ENCODE peak calls at places on chromosomes 16 and 17, in seven cellular contexts. One of them, this sample, is unnamed.

GRCh38 chr17:6843241-6843890 is 11.8 kb upstream of the TEKT1 start:
- DNase-seq in fibroblast of lung: peak; percentile 68
- DNase-seq in endodermal cell: no peak
- DNase-seq in choroid plexus epithelial cell: peak; percentile 74
- DNase-seq in astrocyte of the spinal cord: peak; percentile 62
- DNase-seq in kidney: no peak
- DNase-seq in cardiac fibroblast: peak; percentile 78
- DNase-seq in this sample: peak; percentile 13

GRCh38 chr16:3945751-3946603 is 65.5 kb upstream of the CREBBP start:
- DNase-seq in astrocyte of the spinal cord: peak; percentile 98
- DNase-seq in cardiac fibroblast: peak; percentile 99
- DNase-seq in kidney: peak; percentile 83
- DNase-seq in choroid plexus epithelial cell: peak; percentile 99
- DNase-seq in endodermal cell: peak; percentile 41
- DNase-seq in fibroblast of lung: peak; percentile 97
- DNase-seq in this sample: peak; percentile 96

GRCh38 chr17:9389116-9389515 is 186.5 kb downstream of the STX8 start:
- DNase-seq in cardiac fibroblast: peak; percentile 95
- DNase-seq in endodermal cell: no peak
- DNase-seq in kidney: no peak
- DNase-seq in fibroblast of lung: peak; percentile 56
- DNase-seq in astrocyte of the spinal cord: peak; percentile 77
- DNase-seq in choroid plexus epithelial cell: peak; percentile 98
- DNase-seq in this sample: peak; percentile 86

GRCh38 chr16:14500791-14501190 is 129.3 kb downstream of the PARN start:
- DNase-seq in endodermal cell: no peak
- DNase-seq in cardiac fibroblast: peak; percentile 33
- DNase-seq in astrocyte of the spinal cord: no peak
- DNase-seq in choroid plexus epithelial cell: no peak
- DNase-seq in fibroblast of lung: peak; percentile 48
- DNase-seq in kidney: no peak
- DNase-seq in this sample: no peak

GRCh38 chr16:49918257-49918656 is 62.3 kb upstream of the ZNF423 start:
- DNase-seq in endodermal cell: peak; percentile 73
- DNase-seq in kidney: no peak
- DNase-seq in choroid plexus epithelial cell: no peak
- DNase-seq in fibroblast of lung: no peak
- DNase-seq in cardiac fibroblast: no peak
- DNase-seq in astrocyte of the spinal cord: no peak
- DNase-seq in this sample: no peak

GRCh38 chr17:50763716-50764450 is 3.4 kb downstream of the ANKRD40CL start:
- DNase-seq in choroid plexus epithelial cell: no peak
- DNase-seq in kidney: no peak
- DNase-seq in fibroblast of lung: no peak
- DNase-seq in astrocyte of the spinal cord: no peak
- DNase-seq in endodermal cell: peak; percentile 51
- DNase-seq in cardiac fibroblast: no peak
- DNase-seq in this sample: no peak

GRCh38 chr16:68786685-68787418 is 49.8 kb downstream of the CDH1 start:
- DNase-seq in astrocyte of the spinal cord: peak; percentile 86
- DNase-seq in cardiac fibroblast: peak; percentile 25
- DNase-seq in fibroblast of lung: peak; percentile 41
- DNase-seq in kidney: no peak
- DNase-seq in choroid plexus epithelial cell: peak; percentile 89
- DNase-seq in endodermal cell: no peak
- DNase-seq in this sample: peak; percentile 24

GRCh38 chr17:7550359-7550758 is 1.5 kb downstream of the TNFSF12 start:
- DNase-seq in kidney: no peak
- DNase-seq in fibroblast of lung: no peak
- DNase-seq in endodermal cell: no peak
- DNase-seq in cardiac fibroblast: no peak
- DNase-seq in choroid plexus epithelial cell: no peak
- DNase-seq in astrocyte of the spinal cord: no peak
- DNase-seq in this sample: no peak

GRCh38 chr16:10218490-10219206 is 36.4 kb upstream of the GRIN2A start:
- DNase-seq in kidney: no peak
- DNase-seq in cardiac fibroblast: no peak
- DNase-seq in choroid plexus epithelial cell: no peak
- DNase-seq in endodermal cell: peak; percentile 64
- DNase-seq in fibroblast of lung: no peak
- DNase-seq in astrocyte of the spinal cord: no peak
- DNase-seq in this sample: no peak

GRCh38 chr16:17379121-17379571 is 91.6 kb downstream of the XYLT1 start:
- DNase-seq in choroid plexus epithelial cell: no peak
- DNase-seq in fibroblast of lung: peak; percentile 80
- DNase-seq in cardiac fibroblast: no peak
- DNase-seq in kidney: no peak
- DNase-seq in endodermal cell: no peak
- DNase-seq in astrocyte of the spinal cord: peak; percentile 66
- DNase-seq in this sample: peak; percentile 32

GRCh38 chr17:70855401-70856054 is 686.2 kb downstream of the KCNJ2 start:
- DNase-seq in choroid plexus epithelial cell: peak; percentile 78
- DNase-seq in kidney: no peak
- DNase-seq in endodermal cell: no peak
- DNase-seq in astrocyte of the spinal cord: peak; percentile 59
- DNase-seq in cardiac fibroblast: peak; percentile 39
- DNase-seq in fibroblast of lung: peak; percentile 92
- DNase-seq in this sample: no peak

GRCh38 chr16:11914210-11914758 is 1.5 kb downstream of the GSPT1 start:
- DNase-seq in astrocyte of the spinal cord: no peak
- DNase-seq in endodermal cell: no peak
- DNase-seq in fibroblast of lung: peak; percentile 6
- DNase-seq in choroid plexus epithelial cell: no peak
- DNase-seq in cardiac fibroblast: no peak
- DNase-seq in kidney: no peak
- DNase-seq in this sample: no peak

GRCh38 chr17:19264681-19265080 is 27.5 kb downstream of the EPN2 start:
- DNase-seq in cardiac fibroblast: no peak
- DNase-seq in astrocyte of the spinal cord: no peak
- DNase-seq in fibroblast of lung: no peak
- DNase-seq in endodermal cell: no peak
- DNase-seq in choroid plexus epithelial cell: peak; percentile 56
- DNase-seq in kidney: no peak
- DNase-seq in this sample: no peak

GRCh38 chr16:86011532-86011931 is 112.6 kb downstream of the IRF8 start:
- DNase-seq in fibroblast of lung: no peak
- DNase-seq in cardiac fibroblast: no peak
- DNase-seq in kidney: peak; percentile 28
- DNase-seq in choroid plexus epithelial cell: no peak
- DNase-seq in endodermal cell: peak; percentile 22
- DNase-seq in astrocyte of the spinal cord: no peak
- DNase-seq in this sample: no peak

GRCh38 chr16:83312015-83312734 is 495.6 kb upstream of the HSBP1 start:
- DNase-seq in cardiac fibroblast: no peak
- DNase-seq in choroid plexus epithelial cell: peak; percentile 53
- DNase-seq in endodermal cell: peak; percentile 57
- DNase-seq in kidney: no peak
- DNase-seq in fibroblast of lung: no peak
- DNase-seq in astrocyte of the spinal cord: no peak
- DNase-seq in this sample: no peak

GRCh38 chr16:80711406-80711805 is 93.0 kb downstream of the CDYL2 start:
- DNase-seq in kidney: no peak
- DNase-seq in endodermal cell: no peak
- DNase-seq in cardiac fibroblast: no peak
- DNase-seq in astrocyte of the spinal cord: no peak
- DNase-seq in fibroblast of lung: no peak
- DNase-seq in choroid plexus epithelial cell: no peak
- DNase-seq in this sample: no peak

GRCh38 chr17:77160032-77160876 is 19.5 kb downstream of the SEC14L1 start:
- DNase-seq in choroid plexus epithelial cell: no peak
- DNase-seq in endodermal cell: no peak
- DNase-seq in astrocyte of the spinal cord: no peak
- DNase-seq in cardiac fibroblast: no peak
- DNase-seq in kidney: no peak
- DNase-seq in fibroblast of lung: no peak
- DNase-seq in this sample: no peak

GRCh38 chr17:15479697-15480096 is 12.3 kb upstream of the CDRT4 start:
- DNase-seq in astrocyte of the spinal cord: peak; percentile 53
- DNase-seq in cardiac fibroblast: no peak
- DNase-seq in fibroblast of lung: peak; percentile 45
- DNase-seq in choroid plexus epithelial cell: no peak
- DNase-seq in kidney: no peak
- DNase-seq in endodermal cell: no peak
- DNase-seq in this sample: no peak

DNA sequence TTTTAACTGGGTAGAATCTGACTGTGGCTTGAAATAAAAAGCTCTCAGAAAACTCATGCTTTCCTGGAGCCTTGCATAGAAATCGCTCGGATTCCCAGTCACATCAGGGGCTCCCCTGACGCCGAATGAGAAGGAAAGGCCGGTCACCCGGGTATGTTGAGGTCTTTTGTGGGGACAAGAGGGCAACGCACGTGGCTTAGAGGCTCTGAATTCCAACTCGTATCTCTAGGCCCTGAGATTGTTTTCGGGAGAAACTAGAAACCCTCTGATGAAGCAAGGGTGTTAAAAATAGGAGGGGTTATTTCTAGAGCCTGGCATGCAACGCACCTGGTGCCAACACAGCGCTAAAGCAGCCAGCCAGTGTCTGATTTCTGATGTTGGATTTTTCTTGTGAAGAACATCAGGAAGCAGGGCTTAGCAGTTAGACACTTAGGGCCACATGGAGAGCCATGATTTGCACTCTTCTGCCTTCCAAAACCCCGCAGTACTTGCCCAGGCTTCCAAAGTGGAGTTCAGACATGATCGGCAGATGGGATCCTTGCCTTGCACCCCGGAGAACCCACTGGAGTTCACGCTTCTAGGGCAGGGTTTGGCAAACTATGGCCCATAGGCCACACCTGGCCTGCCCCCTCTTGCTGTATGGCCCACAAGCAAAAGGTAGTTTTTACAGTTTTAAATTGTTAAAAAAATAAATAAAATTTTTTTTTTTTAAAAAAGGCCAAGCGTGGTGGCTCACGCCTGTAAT is 12.6 kb downstream of the CACNG1 start:
- DNase-seq in astrocyte of the spinal cord: no peak
- DNase-seq in endodermal cell: peak; percentile 48
- DNase-seq in choroid plexus epithelial cell: no peak
- DNase-seq in cardiac fibroblast: no peak
- DNase-seq in kidney: no peak
- DNase-seq in fibroblast of lung: no peak
- DNase-seq in this sample: no peak
- H3K4me3 ChIP-seq in astrocyte of the spinal cord: no peak overlapping the region
- H3K4me3 ChIP-seq in endodermal cell: no peak overlapping the region
- H3K4me3 ChIP-seq in choroid plexus epithelial cell: no peak overlapping the region
- H3K4me3 ChIP-seq in cardiac fibroblast: no peak overlapping the region
- H3K4me3 ChIP-seq in kidney: no peak overlapping the region
- H3K4me3 ChIP-seq in fibroblast of lung: no peak overlapping the region
- H3K4me3 ChIP-seq in this sample: no peak overlapping the region

GRCh38 chr16:28062261-28063046 is 1.1 kb downstream of the GSG1L start:
- DNase-seq in astrocyte of the spinal cord: no peak
- DNase-seq in cardiac fibroblast: no peak
- DNase-seq in kidney: no peak
- DNase-seq in choroid plexus epithelial cell: no peak
- DNase-seq in fibroblast of lung: no peak
- DNase-seq in endodermal cell: no peak
- DNase-seq in this sample: no peak
- H3K4me3 ChIP-seq in astrocyte of the spinal cord: no peak overlapping the region
- H3K4me3 ChIP-seq in cardiac fibroblast: no peak overlapping the region
- H3K4me3 ChIP-seq in kidney: no peak overlapping the region
- H3K4me3 ChIP-seq in choroid plexus epithelial cell: no peak overlapping the region
- H3K4me3 ChIP-seq in fibroblast of lung: no peak overlapping the region
- H3K4me3 ChIP-seq in endodermal cell: no peak overlapping the region
- H3K4me3 ChIP-seq in this sample: no peak overlapping the region

GRCh38 chr17:12922120-12922519 is 95.7 kb downstream of the ELAC2 start:
- DNase-seq in cardiac fibroblast: no peak
- DNase-seq in kidney: no peak
- DNase-seq in fibroblast of lung: no peak
- DNase-seq in endodermal cell: no peak
- DNase-seq in astrocyte of the spinal cord: no peak
- DNase-seq in choroid plexus epithelial cell: no peak
- DNase-seq in this sample: no peak

GRCh38 chr17:12917401-12917800 is 100.4 kb downstream of the ELAC2 start:
- DNase-seq in kidney: no peak
- DNase-seq in astrocyte of the spinal cord: no peak
- DNase-seq in cardiac fibroblast: no peak
- DNase-seq in endodermal cell: no peak
- DNase-seq in choroid plexus epithelial cell: no peak
- DNase-seq in fibroblast of lung: no peak
- DNase-seq in this sample: no peak

DNA sequence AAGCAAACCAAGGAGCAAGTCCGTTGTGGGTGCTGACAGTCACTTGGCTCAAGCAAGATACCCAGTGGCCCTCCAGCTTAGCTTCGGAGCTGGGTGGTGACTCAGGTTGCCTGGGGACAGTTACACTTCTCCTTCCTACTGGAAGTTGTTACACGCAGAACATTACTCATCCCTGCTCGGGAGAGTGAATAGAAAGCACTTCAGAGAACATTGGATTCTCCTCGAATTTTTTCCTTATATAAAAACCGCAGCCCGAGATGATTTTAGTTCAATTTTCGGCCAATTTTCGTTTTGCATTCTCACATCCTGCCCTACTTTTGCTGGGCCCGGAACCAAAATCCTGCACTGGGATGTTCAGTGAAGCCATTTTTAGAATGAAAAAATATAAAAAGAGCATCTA is 99.7 kb downstream of the ELAC2 start:
- DNase-seq in astrocyte of the spinal cord: no peak
- DNase-seq in choroid plexus epithelial cell: no peak
- DNase-seq in cardiac fibroblast: peak; percentile 33
- DNase-seq in endodermal cell: no peak
- DNase-seq in fibroblast of lung: no peak
- DNase-seq in kidney: no peak
- DNase-seq in this sample: no peak
- H3K4me3 ChIP-seq in astrocyte of the spinal cord: no peak overlapping the region
- H3K4me3 ChIP-seq in choroid plexus epithelial cell: no peak overlapping the region
- H3K4me3 ChIP-seq in cardiac fibroblast: no peak overlapping the region
- H3K4me3 ChIP-seq in endodermal cell: no peak overlapping the region
- H3K4me3 ChIP-seq in fibroblast of lung: no peak overlapping the region
- H3K4me3 ChIP-seq in kidney: no peak overlapping the region
- H3K4me3 ChIP-seq in this sample: no peak overlapping the region

GRCh38 chr17:46812624-46813318 is 5.7 kb downstream of the WNT3 start:
- DNase-seq in cardiac fibroblast: no peak
- DNase-seq in choroid plexus epithelial cell: no peak
- DNase-seq in fibroblast of lung: no peak
- DNase-seq in endodermal cell: no peak
- DNase-seq in kidney: no peak
- DNase-seq in astrocyte of the spinal cord: no peak
- DNase-seq in this sample: no peak
- H3K4me3 ChIP-seq in cardiac fibroblast: no peak overlapping the region
- H3K4me3 ChIP-seq in choroid plexus epithelial cell: no peak overlapping the region
- H3K4me3 ChIP-seq in fibroblast of lung: no peak overlapping the region
- H3K4me3 ChIP-seq in endodermal cell: no peak overlapping the region
- H3K4me3 ChIP-seq in kidney: no peak overlapping the region
- H3K4me3 ChIP-seq in astrocyte of the spinal cord: no peak overlapping the region
- H3K4me3 ChIP-seq in this sample: no peak overlapping the region

This sample was measured in AG09309.